ENCODE peak calls at places on chromosome 14, in five cellular contexts. One of them, this sample, is unnamed.

GRCh38 chr14:101480747-101481530 is 80.4 kb upstream of the DIO3 start:
- DNase-seq in pancreas: no peak
- DNase-seq in skeletal muscle cell: no peak
- DNase-seq in HFFc6: peak
- DNase-seq in kidney tubule cell: peak
- DNase-seq in this sample: no peak

GRCh38 chr14:70018713-70019201 is 139.5 kb downstream of the SMOC1 start:
- DNase-seq in pancreas: no peak
- DNase-seq in skeletal muscle cell: no peak
- DNase-seq in HFFc6: no peak
- DNase-seq in kidney tubule cell: peak
- DNase-seq in this sample: no peak

GRCh38 chr14:64654931-64655330 is 49.3 kb upstream of the PLEKHG3 start:
- DNase-seq in pancreas: no peak
- DNase-seq in skeletal muscle cell: peak
- DNase-seq in HFFc6: no peak
- DNase-seq in kidney tubule cell: no peak
- DNase-seq in this sample: no peak

GRCh38 chr14:24130717-24131548 is 474 bp downstream of the FITM1 start:
- DNase-seq in pancreas: peak
- DNase-seq in skeletal muscle cell: peak
- DNase-seq in HFFc6: no peak
- DNase-seq in kidney tubule cell: no peak
- DNase-seq in this sample: no peak

GRCh38 chr14:99562848-99563748 is 40.9 kb downstream of the CCDC85C start:
- DNase-seq in pancreas: peak
- DNase-seq in skeletal muscle cell: no peak
- DNase-seq in HFFc6: no peak
- DNase-seq in kidney tubule cell: peak
- DNase-seq in this sample: no peak

GRCh38 chr14:99273724-99274345 is 1.8 kb upstream of the BCL11B start:
- DNase-seq in pancreas: no peak
- DNase-seq in skeletal muscle cell: no peak
- DNase-seq in HFFc6: no peak
- DNase-seq in kidney tubule cell: no peak
- DNase-seq in this sample: no peak

GRCh38 chr14:73771848-73772705 is 57.9 kb upstream of the PNMA1 start:
- DNase-seq in pancreas: peak
- DNase-seq in skeletal muscle cell: no peak
- DNase-seq in HFFc6: no peak
- DNase-seq in kidney tubule cell: peak
- DNase-seq in this sample: peak

GRCh38 chr14:79584679-79585078 is 626.6 kb downstream of the DIO2 start:
- DNase-seq in pancreas: no peak
- DNase-seq in skeletal muscle cell: peak
- DNase-seq in HFFc6: peak
- DNase-seq in kidney tubule cell: peak
- DNase-seq in this sample: no peak

GRCh38 chr14:68458840-68459469 is 333.9 kb downstream of the ZFP36L1 start:
- DNase-seq in pancreas: peak
- DNase-seq in skeletal muscle cell: peak
- DNase-seq in HFFc6: peak
- DNase-seq in kidney tubule cell: peak
- DNase-seq in this sample: no peak

GRCh38 chr14:104085889-104086201 is 345 bp downstream of the ASPG start:
- DNase-seq in pancreas: peak
- DNase-seq in skeletal muscle cell: no peak
- DNase-seq in HFFc6: no peak
- DNase-seq in kidney tubule cell: no peak
- DNase-seq in this sample: no peak

GRCh38 chr14:73245401-73246325 is 8.4 kb downstream of the PAPLN start:
- DNase-seq in pancreas: peak
- DNase-seq in skeletal muscle cell: no peak
- DNase-seq in HFFc6: peak
- DNase-seq in kidney tubule cell: no peak
- DNase-seq in this sample: peak

GRCh38 chr14:70882771-70883492 is 24.3 kb upstream of the PCNX1 start:
- DNase-seq in pancreas: no peak
- DNase-seq in skeletal muscle cell: peak
- DNase-seq in HFFc6: peak
- DNase-seq in kidney tubule cell: peak
- DNase-seq in this sample: no peak

GRCh38 chr14:78074546-78074945 is 95.6 kb upstream of the NRXN3 start:
- DNase-seq in pancreas: no peak
- DNase-seq in skeletal muscle cell: no peak
- DNase-seq in HFFc6: no peak
- DNase-seq in kidney tubule cell: no peak
- DNase-seq in this sample: no peak

GRCh38 chr14:67602995-67603545 is 3.0 kb upstream of the PIGH start:
- DNase-seq in pancreas: no peak
- DNase-seq in skeletal muscle cell: no peak
- DNase-seq in HFFc6: no peak
- DNase-seq in kidney tubule cell: no peak
- DNase-seq in this sample: no peak

GRCh38 chr14:69005432-69006148 is 26.5 kb upstream of the ACTN1 start:
- DNase-seq in pancreas: no peak
- DNase-seq in skeletal muscle cell: peak
- DNase-seq in HFFc6: peak
- DNase-seq in kidney tubule cell: peak
- DNase-seq in this sample: no peak

GRCh38 chr14:79764288-79764687 is 447.0 kb downstream of the DIO2 start:
- DNase-seq in pancreas: no peak
- DNase-seq in skeletal muscle cell: no peak
- DNase-seq in HFFc6: no peak
- DNase-seq in kidney tubule cell: no peak
- DNase-seq in this sample: no peak

GRCh38 chr14:79825046-79825521 is 386.2 kb downstream of the DIO2 start:
- DNase-seq in pancreas: peak
- DNase-seq in skeletal muscle cell: no peak
- DNase-seq in HFFc6: no peak
- DNase-seq in kidney tubule cell: peak
- DNase-seq in this sample: no peak

GRCh38 chr14:106843951-106844483 is 1317.6 kb downstream of the TMEM121 start:
- DNase-seq in pancreas: peak
- DNase-seq in skeletal muscle cell: no peak
- DNase-seq in HFFc6: no peak
- DNase-seq in kidney tubule cell: peak
- DNase-seq in this sample: peak

GRCh38 chr14:93970589-93970966 is 5.8 kb downstream of the ASB2 start:
- DNase-seq in pancreas: peak
- DNase-seq in skeletal muscle cell: no peak
- DNase-seq in HFFc6: no peak
- DNase-seq in kidney tubule cell: peak
- DNase-seq in this sample: peak

GRCh38 chr14:69685217-69685616 is 73.8 kb downstream of the SUSD6 start:
- DNase-seq in pancreas: no peak
- DNase-seq in skeletal muscle cell: no peak
- DNase-seq in HFFc6: no peak
- DNase-seq in kidney tubule cell: peak
- DNase-seq in this sample: peak

GRCh38 chr14:96754845-96755184 is 42.4 kb upstream of the VRK1 start:
- DNase-seq in pancreas: no peak
- DNase-seq in skeletal muscle cell: no peak
- DNase-seq in HFFc6: no peak
- DNase-seq in kidney tubule cell: no peak
- DNase-seq in this sample: no peak

GRCh38 chr14:101313268-101313667 is 248.0 kb upstream of the DIO3 start:
- DNase-seq in pancreas: no peak
- DNase-seq in skeletal muscle cell: no peak
- DNase-seq in HFFc6: no peak
- DNase-seq in kidney tubule cell: no peak
- DNase-seq in this sample: no peak

GRCh38 chr14:101761881-101762529 is 496 bp downstream of the PPP2R5C start:
- DNase-seq in pancreas: no peak
- DNase-seq in skeletal muscle cell: no peak
- DNase-seq in HFFc6: no peak
- DNase-seq in kidney tubule cell: no peak
- DNase-seq in this sample: peak

GRCh38 chr14:88829685-88830302 is 5.3 kb downstream of the TTC8 start:
- DNase-seq in pancreas: no peak
- DNase-seq in skeletal muscle cell: no peak
- DNase-seq in HFFc6: no peak
- DNase-seq in kidney tubule cell: no peak
- DNase-seq in this sample: no peak

GRCh38 chr14:69573841-69574265 is 818 bp downstream of the CCDC177 start:
- DNase-seq in pancreas: no peak
- DNase-seq in skeletal muscle cell: no peak
- DNase-seq in HFFc6: no peak
- DNase-seq in kidney tubule cell: no peak
- DNase-seq in this sample: no peak

GRCh38 chr14:90387201-90387600 is 9.6 kb upstream of the CALM1 start:
- DNase-seq in pancreas: no peak
- DNase-seq in skeletal muscle cell: no peak
- DNase-seq in HFFc6: no peak
- DNase-seq in kidney tubule cell: no peak
- DNase-seq in this sample: no peak

GRCh38 chr14:92259613-92260357 is 63.2 kb upstream of the SLC24A4 start:
- DNase-seq in pancreas: no peak
- DNase-seq in skeletal muscle cell: no peak
- DNase-seq in HFFc6: no peak
- DNase-seq in kidney tubule cell: no peak
- DNase-seq in this sample: no peak

GRCh38 chr14:95409472-95410307 is 90.0 kb upstream of the CLMN start:
- DNase-seq in pancreas: no peak
- DNase-seq in skeletal muscle cell: no peak
- DNase-seq in HFFc6: no peak
- DNase-seq in kidney tubule cell: no peak
- DNase-seq in this sample: no peak

GRCh38 chr14:74846168-74846567 is 29.8 kb downstream of the PROX2 start:
- DNase-seq in pancreas: no peak
- DNase-seq in skeletal muscle cell: no peak
- DNase-seq in HFFc6: peak
- DNase-seq in kidney tubule cell: no peak
- DNase-seq in this sample: no peak

GRCh38 chr14:34920339-34920738 is 45.2 kb upstream of the BAZ1A start:
- DNase-seq in pancreas: no peak
- DNase-seq in skeletal muscle cell: no peak
- DNase-seq in HFFc6: peak
- DNase-seq in kidney tubule cell: peak
- DNase-seq in this sample: no peak

This sample was measured in stimulated activated CD4-positive, alpha-beta T cell treated with anti-CD3 and anti-CD28 coated beads, Interleukin-12 subunit alpha, Interleukin-12 subunit beta, amount 100 ng/mL, for 4 hours.